ENCODE peak calls at places on chromosomes 7 and 10, in eight cellular contexts. H is NCI-H460; L is NCI-H1436; M is stimulated activated CD4-positive, alpha-beta T cell treated with anti-CD3 and anti-CD28 coated beads, Interleukin-2, amount 100 ng/mL, for 24 hours; O is T1000; N is naive B cell; Y is stimulated activated CD8-positive, alpha-beta memory T cell treated with anti-CD3 and anti-CD28 coated beads, Interleukin-4, amount 100 ng/mL, for 1 hour; Q is T-helper 9 cell. K is an unnamed sample.

GRCh38 chr10:47316131-47316530 is 6.1 kb upstream of the GDF2 start:
- DNase-seq in H (no peak), L (no peak), M (no peak), O (no peak), N (no peak), Y (no peak), Q (no peak), K (no peak)

GRCh38 chr10:17428616-17429097 is 25.7 kb downstream of the ST8SIA6 start:
- DNase-seq in H (no peak), L (no peak), M (peak), O (no peak), N (peak), Y (peak), Q (peak), K (no peak)

GRCh38 chr10:15097011-15097812 is at the start of gene RPP38:
- DNase-seq in H (peak), L (peak), M (peak), O (peak), N (peak), Y (peak), Q (peak), K (peak)

GRCh38 chr7:15628876-15629275 is 57.6 kb downstream of the MEOX2 start:
- DNase-seq in H (no peak), L (no peak), M (no peak), O (no peak), N (no peak), Y (no peak), Q (no peak), K (no peak)

GRCh38 chr10:86483664-86484063 is 37.9 kb downstream of the WAPL start:
- DNase-seq in H (no peak), L (no peak), M (no peak), O (no peak), N (no peak), Y (no peak), Q (no peak), K (no peak)

GRCh38 chr10:24505759-24506158 is 217.9 kb downstream of the ARHGAP21 start:
- DNase-seq in H (no peak), L (no peak), M (no peak), O (no peak), N (no peak), Y (no peak), Q (no peak), K (no peak)

GRCh38 chr7:16619979-16620408 is 25.6 kb downstream of the ANKMY2 start:
- DNase-seq in H (no peak), L (no peak), M (peak), O (no peak), N (no peak), Y (no peak), Q (no peak), K (no peak)

GRCh38 chr10:132562177-132562915 is 24.8 kb downstream of the INPP5A start:
- DNase-seq in H (no peak), L (no peak), M (no peak), O (no peak), N (no peak), Y (no peak), Q (no peak), K (no peak)

GRCh38 chr7:118517275-118517674 is 292.8 kb downstream of the ANKRD7 start:
- DNase-seq in H (no peak), L (no peak), M (no peak), O (no peak), N (no peak), Y (no peak), Q (no peak), K (no peak)

GRCh38 chr7:136526408-136527105 is 341.9 kb upstream of the CHRM2 start:
- DNase-seq in H (no peak), L (no peak), M (no peak), O (no peak), N (no peak), Y (no peak), Q (no peak), K (no peak)

GRCh38 chr10:59839576-59839975 is 66.8 kb downstream of the CCDC6 start:
- DNase-seq in H (no peak), L (no peak), M (no peak), O (no peak), N (no peak), Y (no peak), Q (no peak), K (no peak)

GRCh38 chr7:6228865-6229264 is 43.6 kb downstream of the CYTH3 start:
- DNase-seq in H (no peak), L (no peak), M (no peak), O (no peak), N (peak), Y (no peak), Q (no peak), K (no peak)

GRCh38 chr7:25314094-25314708 is 85.9 kb upstream of the NPVF start:
- DNase-seq in H (no peak), L (no peak), M (no peak), O (no peak), N (no peak), Y (no peak), Q (no peak), K (no peak)

GRCh38 chr10:96578022-96578421 is 8.8 kb downstream of the TM9SF3 start:
- DNase-seq in H (no peak), L (no peak), M (no peak), O (no peak), N (no peak), Y (no peak), Q (no peak), K (no peak)

GRCh38 chr7:22821702-22822485 is 755 bp downstream of the TOMM7 start:
- DNase-seq in H (no peak), L (no peak), M (no peak), O (no peak), N (no peak), Y (no peak), Q (no peak), K (no peak)

GRCh38 chr7:79741684-79742083 is 288.2 kb upstream of the MAGI2 start:
- DNase-seq in H (peak), L (no peak), M (no peak), O (no peak), N (no peak), Y (no peak), Q (no peak), K (no peak)

GRCh38 chr7:108142180-108142579 is 12.0 kb upstream of the LAMB4 start:
- DNase-seq in H (no peak), L (no peak), M (no peak), O (no peak), N (no peak), Y (no peak), Q (no peak), K (no peak)

GRCh38 chr10:11629731-11630130 is 18.3 kb upstream of the USP6NL start:
- DNase-seq in H (no peak), L (no peak), M (no peak), O (no peak), N (no peak), Y (no peak), Q (no peak), K (no peak)

GRCh38 chr10:97866524-97867219 is 17.0 kb downstream of the GOLGA7B start:
- DNase-seq in H (no peak), L (no peak), M (no peak), O (no peak), N (no peak), Y (no peak), Q (no peak), K (no peak)

GRCh38 chr7:46713868-46714596 is 793.0 kb upstream of the IGFBP3 start:
- DNase-seq in H (no peak), L (no peak), M (no peak), O (no peak), N (no peak), Y (no peak), Q (no peak), K (no peak)

GRCh38 chr7:93442478-93443224 is 131.9 kb downstream of the CALCR start:
- DNase-seq in H (peak), L (peak), M (peak), O (no peak), N (peak), Y (no peak), Q (peak), K (no peak)